ENCODE peak calls at places on chromosomes 6 and 20, in five cellular contexts. One of them, this sample, is unnamed. For H3K27me3, the result is how much of the 10 kb centered on the place peaks cover.

GRCh38 chr20:59406446-59406845 is 106.0 kb downstream of the EDN3 start:
- DNase-seq in ovary: no peak
- DNase-seq in heart left ventricle: no peak
- DNase-seq in endothelial cell of umbilical vein: no peak
- DNase-seq in brain microvascular endothelial cell: no peak
- DNase-seq in this sample: no peak

GRCh38 chr6:43494321-43494720 is 15.8 kb downstream of the LRRC73 start:
- DNase-seq in ovary: no peak
- DNase-seq in heart left ventricle: no peak
- DNase-seq in endothelial cell of umbilical vein: no peak
- DNase-seq in brain microvascular endothelial cell: no peak
- DNase-seq in this sample: no peak

GRCh38 chr6:150072201-150072600 is 3.3 kb upstream of the ULBP3 start:
- DNase-seq in ovary: no peak
- DNase-seq in heart left ventricle: peak
- DNase-seq in endothelial cell of umbilical vein: no peak
- DNase-seq in brain microvascular endothelial cell: peak
- DNase-seq in this sample: no peak

GRCh38 chr6:5752282-5752681 is 254.4 kb downstream of the NRN1 start:
- DNase-seq in ovary: no peak
- DNase-seq in heart left ventricle: no peak
- DNase-seq in endothelial cell of umbilical vein: peak
- DNase-seq in brain microvascular endothelial cell: peak
- DNase-seq in this sample: no peak

GRCh38 chr6:116764961-116765841 is at the start of gene FAM162B:
- DNase-seq in ovary: peak
- DNase-seq in heart left ventricle: peak
- DNase-seq in endothelial cell of umbilical vein: peak
- DNase-seq in brain microvascular endothelial cell: peak
- DNase-seq in this sample: no peak

GRCh38 chr6:110813813-110814487 is 1.3 kb downstream of the CDK19 start:
- DNase-seq in ovary: no peak
- DNase-seq in heart left ventricle: no peak
- DNase-seq in endothelial cell of umbilical vein: no peak
- DNase-seq in brain microvascular endothelial cell: no peak
- DNase-seq in this sample: no peak

GRCh38 chr20:36346256-36346655 is 40.1 kb downstream of the DLGAP4 start:
- DNase-seq in ovary: no peak
- DNase-seq in heart left ventricle: no peak
- DNase-seq in endothelial cell of umbilical vein: no peak
- DNase-seq in brain microvascular endothelial cell: no peak
- DNase-seq in this sample: no peak

GRCh38 chr6:46299253-46299652 is 128.5 kb upstream of the ENPP5 start:
- DNase-seq in ovary: no peak
- DNase-seq in heart left ventricle: no peak
- DNase-seq in endothelial cell of umbilical vein: no peak
- DNase-seq in brain microvascular endothelial cell: no peak
- DNase-seq in this sample: no peak

GRCh38 chr20:59565768-59566461 is 38.4 kb upstream of the PHACTR3 start:
- DNase-seq in ovary: no peak
- DNase-seq in heart left ventricle: no peak
- DNase-seq in endothelial cell of umbilical vein: no peak
- DNase-seq in brain microvascular endothelial cell: no peak
- DNase-seq in this sample: no peak

GRCh38 chr6:43221046-43221773 is 8.1 kb downstream of the DNPH1 start:
- DNase-seq in ovary: no peak
- DNase-seq in heart left ventricle: peak
- DNase-seq in endothelial cell of umbilical vein: no peak
- DNase-seq in brain microvascular endothelial cell: no peak
- DNase-seq in this sample: no peak

GRCh38 chr6:54717849-54718455 is 128.6 kb upstream of the FAM83B start:
- DNase-seq in ovary: peak
- DNase-seq in heart left ventricle: no peak
- DNase-seq in endothelial cell of umbilical vein: peak
- DNase-seq in brain microvascular endothelial cell: peak
- DNase-seq in this sample: no peak

GRCh38 chr6:107972413-107973096 is 14.5 kb upstream of the SEC63 start:
- DNase-seq in ovary: peak
- DNase-seq in heart left ventricle: no peak
- DNase-seq in endothelial cell of umbilical vein: no peak
- DNase-seq in brain microvascular endothelial cell: no peak
- DNase-seq in this sample: no peak

GRCh38 chr6:81995548-81996289 is 243.2 kb upstream of the TENT5A start:
- DNase-seq in ovary: no peak
- DNase-seq in heart left ventricle: no peak
- DNase-seq in endothelial cell of umbilical vein: no peak
- DNase-seq in brain microvascular endothelial cell: peak
- DNase-seq in this sample: no peak

GRCh38 chr20:21291026-21291425 is 12.1 kb upstream of the XRN2 start:
- DNase-seq in ovary: no peak
- DNase-seq in heart left ventricle: no peak
- DNase-seq in endothelial cell of umbilical vein: no peak
- DNase-seq in brain microvascular endothelial cell: no peak
- DNase-seq in this sample: no peak

GRCh38 chr6:129643968-129644367 is 66.0 kb downstream of the ARHGAP18 start:
- DNase-seq in ovary: no peak
- DNase-seq in heart left ventricle: no peak
- DNase-seq in endothelial cell of umbilical vein: peak
- DNase-seq in brain microvascular endothelial cell: no peak
- DNase-seq in this sample: no peak

GRCh38 chr6:34237722-34238506 is 1.2 kb downstream of the HMGA1 start:
- DNase-seq in ovary: peak
- DNase-seq in heart left ventricle: peak
- DNase-seq in endothelial cell of umbilical vein: no peak
- DNase-seq in brain microvascular endothelial cell: no peak
- DNase-seq in this sample: peak

GRCh38 chr6:34030831-34031566 is 114.9 kb downstream of the GRM4 start:
- DNase-seq in ovary: no peak
- DNase-seq in heart left ventricle: no peak
- DNase-seq in endothelial cell of umbilical vein: no peak
- DNase-seq in brain microvascular endothelial cell: no peak
- DNase-seq in this sample: no peak

GRCh38 chr6:30947231-30947630 is 6.5 kb downstream of the MUCL3 start:
- DNase-seq in ovary: no peak
- DNase-seq in heart left ventricle: no peak
- DNase-seq in endothelial cell of umbilical vein: no peak
- DNase-seq in brain microvascular endothelial cell: no peak
- DNase-seq in this sample: no peak

GRCh38 chr6:27168586-27169443 is 78.7 kb upstream of the PRSS16 start:
- DNase-seq in ovary: no peak
- DNase-seq in heart left ventricle: no peak
- DNase-seq in endothelial cell of umbilical vein: peak
- DNase-seq in brain microvascular endothelial cell: peak
- DNase-seq in this sample: no peak

GRCh38 chr6:27031302-27031701 is 216.2 kb upstream of the PRSS16 start:
- DNase-seq in ovary: no peak
- DNase-seq in heart left ventricle: no peak
- DNase-seq in endothelial cell of umbilical vein: no peak
- DNase-seq in brain microvascular endothelial cell: peak
- DNase-seq in this sample: no peak

GRCh38 chr20:58661298-58662141 is 10.4 kb downstream of the STX16 start:
- DNase-seq in ovary: no peak
- DNase-seq in heart left ventricle: no peak
- DNase-seq in endothelial cell of umbilical vein: peak
- DNase-seq in brain microvascular endothelial cell: no peak
- DNase-seq in this sample: no peak

GRCh38 chr20:50034567-50035170 is 51.9 kb downstream of the SNAI1 start:
- DNase-seq in ovary: no peak
- DNase-seq in heart left ventricle: no peak
- DNase-seq in endothelial cell of umbilical vein: peak
- DNase-seq in brain microvascular endothelial cell: no peak
- DNase-seq in this sample: no peak

GRCh38 chr6:108559884-108560462 is 744 bp upstream of the FOXO3 start:
- DNase-seq in ovary: peak
- DNase-seq in heart left ventricle: no peak
- DNase-seq in endothelial cell of umbilical vein: peak
- DNase-seq in brain microvascular endothelial cell: peak
- DNase-seq in this sample: peak

GRCh38 chr6:117666881-117667280 is 8.4 kb upstream of the NUS1 start:
- DNase-seq in ovary: no peak
- DNase-seq in heart left ventricle: no peak
- DNase-seq in endothelial cell of umbilical vein: no peak
- DNase-seq in brain microvascular endothelial cell: no peak
- DNase-seq in this sample: no peak

GRCh38 chr6:116016846-116017545 is 43.7 kb downstream of the FRK start:
- DNase-seq in ovary: no peak
- DNase-seq in heart left ventricle: no peak
- DNase-seq in endothelial cell of umbilical vein: peak
- DNase-seq in brain microvascular endothelial cell: no peak
- DNase-seq in this sample: no peak

GRCh38 chr6:128981716-128982115 is 98.8 kb downstream of the LAMA2 start:
- DNase-seq in ovary: no peak
- DNase-seq in heart left ventricle: no peak
- DNase-seq in endothelial cell of umbilical vein: no peak
- DNase-seq in brain microvascular endothelial cell: no peak
- DNase-seq in this sample: no peak

GRCh38 chr6:163814494-163815364 is 400.2 kb downstream of the QKI start:
- DNase-seq in ovary: no peak
- DNase-seq in heart left ventricle: no peak
- DNase-seq in endothelial cell of umbilical vein: no peak
- DNase-seq in brain microvascular endothelial cell: peak
- DNase-seq in this sample: no peak

GRCh38 chr20:34037767-34038166 is 44.1 kb downstream of the RALY start:
- DNase-seq in ovary: peak
- DNase-seq in heart left ventricle: no peak
- DNase-seq in endothelial cell of umbilical vein: no peak
- DNase-seq in brain microvascular endothelial cell: no peak
- DNase-seq in this sample: no peak

GRCh38 chr6:80388515-80388914 is 282.0 kb downstream of the BCKDHB start:
- DNase-seq in ovary: no peak
- DNase-seq in heart left ventricle: no peak
- DNase-seq in endothelial cell of umbilical vein: no peak
- DNase-seq in brain microvascular endothelial cell: no peak
- DNase-seq in this sample: no peak

GRCh38 chr20:61671559-61671958 is 394.1 kb downstream of the TAF4 start:
- DNase-seq in ovary: no peak
- DNase-seq in heart left ventricle: no peak
- DNase-seq in endothelial cell of umbilical vein: no peak
- DNase-seq in brain microvascular endothelial cell: no peak
- DNase-seq in this sample: no peak

GRCh38 chr20:61673152-61673551 is 392.5 kb downstream of the TAF4 start:
- DNase-seq in ovary: no peak
- DNase-seq in heart left ventricle: no peak
- DNase-seq in endothelial cell of umbilical vein: no peak
- DNase-seq in brain microvascular endothelial cell: no peak
- DNase-seq in this sample: no peak

GRCh38 chr20:61670274-61670673 is 395.4 kb downstream of the TAF4 start:
- DNase-seq in ovary: no peak
- DNase-seq in heart left ventricle: no peak
- DNase-seq in endothelial cell of umbilical vein: no peak
- DNase-seq in brain microvascular endothelial cell: no peak
- DNase-seq in this sample: no peak

GRCh38 chr20:61674688-61675087 is 391.0 kb downstream of the TAF4 start:
- DNase-seq in ovary: no peak
- DNase-seq in heart left ventricle: no peak
- DNase-seq in endothelial cell of umbilical vein: no peak
- DNase-seq in brain microvascular endothelial cell: no peak
- DNase-seq in this sample: no peak

GRCh38 chr20:61674051-61674450 is 391.6 kb downstream of the TAF4 start:
- DNase-seq in ovary: no peak
- DNase-seq in heart left ventricle: no peak
- DNase-seq in endothelial cell of umbilical vein: no peak
- DNase-seq in brain microvascular endothelial cell: no peak
- DNase-seq in this sample: no peak
- H3K27me3 ChIP-seq in ovary: under half
- H3K27me3 ChIP-seq in heart left ventricle: under half
- H3K27me3 ChIP-seq in endothelial cell of umbilical vein: under half
- H3K27me3 ChIP-seq in brain microvascular endothelial cell: under half
- H3K27me3 ChIP-seq in this sample: under half

DNA sequence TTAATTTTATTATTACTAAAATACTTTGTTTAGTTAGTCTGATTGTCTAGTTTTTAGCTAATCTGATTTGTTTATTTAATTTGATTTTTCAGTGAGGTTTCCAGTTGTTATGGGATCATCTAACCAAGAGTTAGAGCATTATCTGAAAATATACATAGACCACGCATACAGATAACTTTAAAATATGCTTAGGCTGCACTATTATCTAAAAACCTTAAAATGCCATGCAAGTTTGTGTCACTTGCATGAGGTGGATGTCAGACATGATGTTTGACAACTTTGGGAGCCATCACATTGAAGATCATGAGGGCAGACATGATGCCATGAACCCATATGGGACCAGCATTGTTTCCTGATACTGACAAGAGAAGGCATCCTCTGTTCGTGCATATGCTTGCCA is 610.3 kb downstream of the KHDRBS2 start:
- DNase-seq in ovary: no peak
- DNase-seq in heart left ventricle: no peak
- DNase-seq in endothelial cell of umbilical vein: no peak
- DNase-seq in brain microvascular endothelial cell: no peak
- DNase-seq in this sample: no peak
- H3K27me3 ChIP-seq in ovary: under half
- H3K27me3 ChIP-seq in heart left ventricle: under half
- H3K27me3 ChIP-seq in endothelial cell of umbilical vein: under half
- H3K27me3 ChIP-seq in brain microvascular endothelial cell: under half
- H3K27me3 ChIP-seq in this sample: under half

DNA sequence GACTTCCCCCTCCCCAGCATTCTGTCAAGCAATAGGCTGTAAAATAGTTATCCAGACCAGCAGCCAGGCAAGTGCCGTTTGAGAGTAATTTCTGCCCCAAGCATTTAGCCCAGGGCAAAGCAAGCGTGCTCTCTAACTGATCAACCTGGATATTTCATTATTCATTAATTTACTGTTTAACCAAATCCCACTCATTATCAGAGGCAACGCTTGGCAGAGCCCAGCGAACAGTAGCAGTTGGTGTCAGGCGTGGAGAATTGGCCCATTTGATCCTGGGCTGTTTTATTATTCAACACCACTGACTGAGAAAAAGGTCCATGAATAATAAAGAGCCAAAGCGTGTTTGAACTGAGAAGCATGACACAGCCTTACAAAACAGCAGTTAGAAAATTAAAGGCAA is 35.3 kb downstream of the TFAP2B start:
- DNase-seq in ovary: no peak
- DNase-seq in heart left ventricle: no peak
- DNase-seq in endothelial cell of umbilical vein: no peak
- DNase-seq in brain microvascular endothelial cell: no peak
- DNase-seq in this sample: no peak
- H3K27me3 ChIP-seq in ovary: under half
- H3K27me3 ChIP-seq in heart left ventricle: under half
- H3K27me3 ChIP-seq in endothelial cell of umbilical vein: under half
- H3K27me3 ChIP-seq in brain microvascular endothelial cell: under half
- H3K27me3 ChIP-seq in this sample: half or more

GRCh38 chr20:56993020-56993419 is 273.4 kb downstream of the BMP7 start:
- DNase-seq in ovary: no peak
- DNase-seq in heart left ventricle: no peak
- DNase-seq in endothelial cell of umbilical vein: no peak
- DNase-seq in brain microvascular endothelial cell: no peak
- DNase-seq in this sample: no peak

GRCh38 chr20:56994006-56994405 is 272.4 kb downstream of the BMP7 start:
- DNase-seq in ovary: no peak
- DNase-seq in heart left ventricle: no peak
- DNase-seq in endothelial cell of umbilical vein: no peak
- DNase-seq in brain microvascular endothelial cell: no peak
- DNase-seq in this sample: no peak

GRCh38 chr20:56989516-56989915 is 276.9 kb downstream of the BMP7 start:
- DNase-seq in ovary: no peak
- DNase-seq in heart left ventricle: no peak
- DNase-seq in endothelial cell of umbilical vein: no peak
- DNase-seq in brain microvascular endothelial cell: peak
- DNase-seq in this sample: no peak

GRCh38 chr20:56988446-56988845 is 278.0 kb downstream of the BMP7 start:
- DNase-seq in ovary: no peak
- DNase-seq in heart left ventricle: no peak
- DNase-seq in endothelial cell of umbilical vein: no peak
- DNase-seq in brain microvascular endothelial cell: no peak
- DNase-seq in this sample: no peak

GRCh38 chr20:56991516-56991915 is 274.9 kb downstream of the BMP7 start:
- DNase-seq in ovary: no peak
- DNase-seq in heart left ventricle: no peak
- DNase-seq in endothelial cell of umbilical vein: no peak
- DNase-seq in brain microvascular endothelial cell: no peak
- DNase-seq in this sample: no peak
- H3K27me3 ChIP-seq in ovary: under half
- H3K27me3 ChIP-seq in heart left ventricle: under half
- H3K27me3 ChIP-seq in endothelial cell of umbilical vein: under half
- H3K27me3 ChIP-seq in brain microvascular endothelial cell: under half
- H3K27me3 ChIP-seq in this sample: under half

This sample was measured in dorsolateral prefrontal cortex.